ENCODE peak calls at places on chromosomes 5 and 9, in five cellular contexts. E is mammary epithelial cell, T is mesenchymal stem cell, J is HCT116, W is DND-41. H is an unnamed sample.

GRCh38 chr5:59042683-59043082 is 459.8 kb downstream of the RAB3C start:
- DNase-seq in W (no peak), J (no peak), E (no peak), T (peak), H (peak)

GRCh38 chr9:113152699-113153098 is 1.9 kb downstream of the SLC31A2 start:
- DNase-seq in J (no peak), E (peak), T (no peak), W (no peak), H (peak)

GRCh38 chr9:107749787-107750444 is 260.3 kb upstream of the KLF4 start:
- DNase-seq in T (peak), E (peak), J (peak), W (no peak), H (peak)

GRCh38 chr9:118929317-118929716 is 439.9 kb downstream of the BRINP1 start:
- DNase-seq in W (no peak), J (no peak), E (peak), T (peak), H (peak)

GRCh38 chr5:57306359-57306758 is 132.5 kb downstream of the GPBP1 start:
- DNase-seq in W (no peak), J (no peak), T (no peak), E (no peak), H (no peak)

GRCh38 chr5:90632799-90633198 is 74.2 kb downstream of the ADGRV1 start:
- DNase-seq in E (no peak), J (no peak), T (no peak), W (no peak), H (no peak)

GRCh38 chr5:29993286-29993685 is 1200.2 kb upstream of the CDH6 start:
- DNase-seq in E (no peak), J (no peak), W (no peak), T (no peak), H (no peak)

GRCh38 chr5:79878721-79879336 is 112.2 kb downstream of the MTX3 start:
- DNase-seq in W (peak), J (peak), E (peak), T (peak), H (peak)

GRCh38 chr9:113668057-113668456 is 204.5 kb downstream of the RGS3 start:
- DNase-seq in J (no peak), W (no peak), E (no peak), T (no peak), H (peak)

GRCh38 chr5:78505860-78506259 is 142.7 kb downstream of the LHFPL2 start:
- DNase-seq in W (no peak), E (no peak), T (no peak), J (no peak), H (no peak)

GRCh38 chr5:150358261-150359095 is 981 bp downstream of the TCOF1 start:
- DNase-seq in W (no peak), J (peak), E (peak), T (no peak), H (peak)

GRCh38 chr9:115086461-115086860 is 31.5 kb downstream of the TNC start:
- DNase-seq in W (no peak), T (no peak), J (no peak), E (no peak), H (no peak)

GRCh38 chr9:115085773-115086377 is 32.1 kb downstream of the TNC start:
- DNase-seq in J (no peak), W (no peak), E (no peak), T (no peak), H (no peak)

GRCh38 chr9:115088856-115089255 is 29.1 kb downstream of the TNC start:
- DNase-seq in J (no peak), E (no peak), W (no peak), T (peak), H (peak)

GRCh38 chr9:115084709-115085108 is 33.2 kb downstream of the TNC start:
- DNase-seq in J (no peak), W (no peak), T (no peak), E (peak), H (no peak)

DNA sequence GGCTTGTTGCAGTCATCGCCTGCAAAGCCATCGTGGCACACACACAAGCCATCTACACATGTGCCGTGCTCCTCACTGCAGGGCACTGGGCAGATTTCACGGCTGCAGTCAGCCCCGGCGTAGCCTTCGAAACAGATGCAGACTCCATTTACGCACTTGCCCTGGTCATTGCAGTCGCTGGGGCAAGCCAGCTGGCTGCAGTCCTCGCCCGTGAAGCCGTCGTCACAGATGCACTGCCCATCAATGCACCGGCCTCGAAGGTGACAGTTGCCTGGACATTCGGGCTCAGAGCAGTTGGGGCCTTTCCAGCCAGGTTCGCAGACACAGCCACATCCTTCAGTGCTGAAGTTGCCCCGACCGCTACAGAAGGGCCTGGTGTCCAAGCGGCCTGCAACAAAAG is 31.1 kb downstream of the TNC start:
- DNase-seq in J (no peak), E (no peak), W (no peak), T (no peak), H (no peak)
- H3K9ac ChIP-seq in J (no peak), E (no peak), W (no peak), T (no peak), H (no peak)

DNA sequence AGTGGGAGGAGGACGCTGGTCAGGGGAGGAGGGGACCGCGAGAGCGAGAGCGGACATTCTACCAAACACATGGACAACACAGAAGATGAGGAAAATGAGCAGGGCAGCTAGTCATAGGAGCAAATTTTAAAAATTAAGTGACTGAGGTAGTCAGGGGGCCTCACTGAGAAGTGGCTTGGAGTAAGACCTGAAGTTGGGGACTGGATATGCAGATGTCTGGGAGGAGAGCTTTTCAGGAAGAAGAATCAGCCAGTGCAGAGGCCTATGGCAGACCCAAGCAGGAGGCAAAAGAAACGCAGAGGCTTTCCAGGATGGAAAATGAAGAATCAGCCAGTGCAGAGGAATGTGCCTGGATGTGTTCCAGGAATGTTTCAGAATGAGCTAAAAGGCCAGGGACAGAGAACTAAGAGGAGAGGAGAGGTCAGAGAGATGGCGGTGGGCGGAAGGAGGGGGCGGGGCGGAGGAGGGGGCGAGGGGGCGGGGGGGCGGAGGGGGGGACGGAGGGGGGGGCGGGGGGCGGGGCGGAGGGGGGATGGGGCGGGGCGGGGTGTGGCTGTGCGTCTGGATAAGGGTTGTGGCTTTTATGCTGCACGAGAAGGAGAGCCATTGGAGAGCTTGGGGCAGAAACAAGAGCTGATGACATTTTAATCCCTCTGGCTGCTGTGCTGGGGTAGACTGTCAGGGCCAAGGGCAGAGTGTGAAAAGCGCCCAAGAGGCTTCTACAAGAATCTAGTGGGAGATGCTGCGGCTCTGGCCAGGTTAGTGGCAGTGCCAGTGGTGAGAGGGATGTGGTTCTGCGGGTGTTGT is 129.6 kb downstream of the KCNIP1 start:
- DNase-seq in T (peak), W (peak), J (peak), E (peak), H (peak)
- H3K9ac ChIP-seq in T (peak), W (peak), J (peak), E (no peak), H (no peak)

GRCh38 chr5:141807732-141808131 is 70.5 kb downstream of the PCDH1 start:
- DNase-seq in T (no peak), E (no peak), J (no peak), W (no peak), H (no peak)
- H3K9ac ChIP-seq in T (no peak), E (no peak), J (no peak), W (no peak), H (no peak)

GRCh38 chr5:171978519-171978918 is 27.9 kb downstream of the FBXW11 start:
- DNase-seq in T (no peak), W (no peak), E (no peak), J (no peak), H (no peak)

GRCh38 chr5:171979606-171980005 is 26.8 kb downstream of the FBXW11 start:
- DNase-seq in W (no peak), T (no peak), J (no peak), E (no peak), H (no peak)

GRCh38 chr5:171981847-171982246 is 24.6 kb downstream of the FBXW11 start:
- DNase-seq in J (no peak), T (no peak), E (no peak), W (no peak), H (no peak)

GRCh38 chr5:171978016-171978415 is 28.4 kb downstream of the FBXW11 start:
- DNase-seq in T (no peak), W (no peak), J (no peak), E (no peak), H (no peak)

GRCh38 chr5:171980729-171981128 is 25.7 kb downstream of the FBXW11 start:
- DNase-seq in J (no peak), T (no peak), W (no peak), E (no peak), H (no peak)
- H3K9ac ChIP-seq in J (no peak), T (no peak), W (no peak), E (no peak), H (no peak)

GRCh38 chr5:35069188-35069587 is 21.4 kb upstream of the AGXT2 start:
- DNase-seq in T (no peak), J (no peak), W (no peak), E (no peak), H (no peak)
- H3K9ac ChIP-seq in T (no peak), J (no peak), W (no peak), E (no peak), H (no peak)

GRCh38 chr5:178419651-178420050 is 170.5 kb downstream of the COL23A1 start:
- DNase-seq in W (no peak), J (no peak), E (no peak), T (no peak), H (no peak)

GRCh38 chr5:178422400-178422775 is 167.8 kb downstream of the COL23A1 start:
- DNase-seq in T (no peak), E (no peak), J (no peak), W (no peak), H (no peak)

GRCh38 chr5:178421699-178422399 is 168.3 kb downstream of the COL23A1 start:
- DNase-seq in J (no peak), W (peak), E (no peak), T (no peak), H (no peak)

GRCh38 chr5:178420424-178420823 is 169.8 kb downstream of the COL23A1 start:
- DNase-seq in J (no peak), W (no peak), E (no peak), T (no peak), H (no peak)

GRCh38 chr5:178421128-178421527 is 169.1 kb downstream of the COL23A1 start:
- DNase-seq in T (no peak), E (no peak), W (no peak), J (no peak), H (no peak)
- H3K9ac ChIP-seq in T (no peak), E (no peak), W (no peak), J (no peak), H (no peak)

GRCh38 chr9:127384016-127384730 is 12.8 kb upstream of the SLC2A8 start:
- DNase-seq in E (no peak), T (no peak), J (no peak), W (no peak), H (no peak)
- H3K9ac ChIP-seq in E (no peak), T (no peak), J (no peak), W (no peak), H (no peak)

GRCh38 chr9:13033959-13034695 is 245.4 kb downstream of the MPDZ start:
- DNase-seq in W (peak), E (peak), J (peak), T (peak), H (peak)
- H3K9ac ChIP-seq in W (no peak), E (no peak), J (no peak), T (peak), H (peak)